ENCODE peak calls at places on chromosome 4, in eight cellular contexts. S is HCT116, V is A549, F is K562, T is H1, A is SK-N-SH, K is GM12878, G is IMR-90. Q is an unnamed sample.

GRCh38 chr4:77538574-77539157 is 67.0 kb upstream of the CXCL13 start:
- DNase-seq in G (no peak), K (no peak), A (no peak), F (no peak), S (peak; percentile 27), T (no peak), V (peak; percentile 4), Q (peak; percentile 12)

GRCh38 chr4:70183168-70183939 is 12.2 kb upstream of the ODAM start:
- DNase-seq in F (peak; percentile 8), S (peak; percentile 65), A (peak; percentile 3), G (peak; percentile 48), K (no peak), T (peak; percentile 9), V (peak; percentile 0), Q (peak; percentile 75)

GRCh38 chr4:143247866-143248265 is 63.1 kb downstream of the USP38 start:
- DNase-seq in G (no peak), S (no peak), V (no peak), K (no peak), T (no peak), F (no peak), A (no peak), Q (no peak)

GRCh38 chr4:39706334-39706733 is 8.4 kb downstream of the UBE2K start:
- DNase-seq in T (no peak), G (peak; percentile 89), A (no peak), F (no peak), S (peak; percentile 51), V (no peak), K (no peak), Q (peak; percentile 58)

GRCh38 chr4:54439831-54440243 is 210.7 kb downstream of the PDGFRA start:
- DNase-seq in T (no peak), F (peak; percentile 41), G (peak; percentile 41), V (no peak), K (no peak), S (no peak), A (peak; percentile 65), Q (no peak)

GRCh38 chr4:2843909-2844584 is 403 bp downstream of the ADD1 start:
- DNase-seq in V (no peak), K (no peak), S (no peak), T (no peak), A (peak; percentile 79), F (peak; percentile 39), G (peak; percentile 24), Q (no peak)

GRCh38 chr4:60562353-60562752 is 637.8 kb upstream of the ADGRL3 start:
- DNase-seq in A (no peak), F (no peak), K (no peak), G (no peak), S (no peak), T (no peak), V (no peak), Q (no peak)

GRCh38 chr4:6226506-6226905 is 26.2 kb upstream of the JAKMIP1 start:
- DNase-seq in T (no peak), K (no peak), F (no peak), G (no peak), S (no peak), A (no peak), V (no peak), Q (no peak)

GRCh38 chr4:2036866-2037265 is 22.3 kb upstream of the NAT8L start:
- DNase-seq in S (no peak), V (no peak), F (peak; percentile 41), K (no peak), T (no peak), A (no peak), G (no peak), Q (no peak)

GRCh38 chr4:128565565-128566186 is 243.8 kb upstream of the JADE1 start:
- DNase-seq in G (no peak), V (no peak), S (peak; percentile 46), T (peak; percentile 53), K (no peak), A (peak; percentile 42), F (peak; percentile 39), Q (peak; percentile 51)

GRCh38 chr4:176340871-176341685 is 21.3 kb downstream of the SPCS3 start:
- DNase-seq in V (no peak), F (peak; percentile 40), G (peak; percentile 66), K (no peak), T (no peak), A (peak; percentile 46), S (no peak), Q (peak; percentile 24)

GRCh38 chr4:146255874-146256273 is 41.5 kb downstream of the REELD1 start:
- DNase-seq in G (peak; percentile 83), K (no peak), S (no peak), A (no peak), F (no peak), V (no peak), T (no peak), Q (peak; percentile 3)

GRCh38 chr4:14125375-14126129 is 498.0 kb upstream of the BOD1L1 start:
- DNase-seq in V (no peak), F (no peak), S (no peak), T (no peak), G (no peak), A (no peak), K (peak; percentile 49), Q (no peak)

GRCh38 chr4:147546341-147546740 is 65.4 kb downstream of the EDNRA start:
- DNase-seq in A (no peak), S (no peak), T (no peak), V (peak; percentile 14), G (peak; percentile 99), K (no peak), F (no peak), Q (no peak)

GRCh38 chr4:43339435-43339834 is 446.9 kb downstream of the GRXCR1 start:
- DNase-seq in A (no peak), G (peak; percentile 83), S (no peak), V (no peak), K (no peak), F (no peak), T (no peak), Q (no peak)

GRCh38 chr4:178196751-178197150 is 754.5 kb upstream of the AGA start:
- DNase-seq in F (no peak), K (no peak), A (no peak), G (no peak), S (no peak), T (no peak), V (no peak), Q (no peak)

GRCh38 chr4:38179690-38180299 is 219.6 kb downstream of the PTTG2 start:
- DNase-seq in T (peak; percentile 41), K (peak; percentile 56), S (no peak), F (peak; percentile 60), G (peak; percentile 77), A (peak; percentile 76), V (no peak), Q (peak; percentile 65)

GRCh38 chr4:37762294-37763163 is 64.0 kb upstream of the PGM2 start:
- DNase-seq in A (no peak), T (no peak), K (no peak), F (no peak), V (no peak), S (peak; percentile 6), G (peak; percentile 36), Q (peak; percentile 9)

DNA sequence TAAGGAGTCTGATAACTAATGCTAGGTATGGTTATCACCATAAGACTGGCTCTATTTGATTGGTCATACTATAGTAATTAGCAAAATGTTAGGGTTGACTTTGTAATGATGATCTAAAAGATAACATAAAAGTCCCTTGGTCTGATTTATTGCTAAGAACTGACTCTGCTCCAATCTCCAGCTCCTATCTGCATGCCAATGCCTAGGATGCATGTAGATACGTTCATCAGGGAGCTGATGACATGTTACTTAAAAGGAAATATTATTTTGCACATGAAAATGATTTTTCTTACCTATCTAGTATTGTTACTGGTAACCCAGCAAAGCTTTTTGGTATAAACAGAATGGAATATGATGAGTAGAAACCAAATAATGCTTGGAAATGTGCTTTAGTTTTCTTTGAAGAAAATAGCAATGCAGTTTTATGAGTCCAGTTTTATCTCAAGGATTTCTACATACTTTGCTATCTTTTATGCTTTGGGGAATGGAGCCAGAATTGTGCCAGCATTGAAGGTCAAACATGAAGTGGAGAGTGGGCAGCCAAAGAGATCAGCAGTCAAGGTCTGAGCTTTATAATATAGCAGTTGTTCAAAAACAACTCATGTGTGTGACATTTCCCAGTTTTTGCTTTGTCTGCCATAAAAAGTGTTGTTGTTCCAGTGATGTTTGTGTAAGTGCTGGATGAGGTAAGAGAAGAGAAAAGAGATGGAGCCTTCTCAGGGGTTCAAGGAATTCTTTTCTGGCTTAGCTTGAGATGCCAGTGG is 121.0 kb downstream of the ARHGAP24 start:
- DNase-seq in S (no peak), G (no peak), T (no peak), K (no peak), V (no peak), F (no peak), A (no peak), Q (no peak)
- TF ChIP-seq RAD21 in S (no peak), G (no peak), T (no peak), K (no peak), V (no peak), F (no peak), A (no peak), Q (no peak)

GRCh38 chr4:17854076-17854475 is 43.3 kb downstream of the NCAPG start:
- DNase-seq in S (no peak), T (no peak), K (no peak), V (no peak), A (no peak), F (no peak), G (no peak), Q (no peak)

GRCh38 chr4:17859793-17860406 is 49.1 kb downstream of the NCAPG start:
- DNase-seq in S (no peak), V (no peak), T (no peak), G (no peak), A (no peak), K (no peak), F (no peak), Q (peak; percentile 41)
- TF ChIP-seq RAD21 in S (no peak), V (no peak), T (no peak), G (no peak), A (no peak), K (no peak), F (no peak), Q (no peak)

GRCh38 chr4:61614256-61614655 is 414.1 kb downstream of the ADGRL3 start:
- DNase-seq in G (peak; percentile 22), S (no peak), T (no peak), K (no peak), V (no peak), A (no peak), F (no peak), Q (no peak)
- TF ChIP-seq RAD21 in G (no peak), S (no peak), T (no peak), K (no peak), V (no peak), A (no peak), F (no peak), Q (no peak)

GRCh38 chr4:153038493-153039311 is 102.6 kb downstream of the FHDC1 start:
- DNase-seq in K (no peak), F (no peak), S (no peak), A (no peak), T (no peak), V (no peak), G (no peak), Q (peak; percentile 87)

GRCh38 chr4:153042757-153043156 is 106.6 kb downstream of the FHDC1 start:
- DNase-seq in A (no peak), S (no peak), F (no peak), K (no peak), T (no peak), V (no peak), G (no peak), Q (no peak)

GRCh38 chr4:153040677-153041076 is 104.6 kb downstream of the FHDC1 start:
- DNase-seq in S (no peak), A (no peak), T (no peak), V (no peak), G (no peak), K (no peak), F (no peak), Q (no peak)

GRCh38 chr4:153036931-153037330 is 100.8 kb downstream of the FHDC1 start:
- DNase-seq in F (no peak), V (no peak), G (no peak), A (no peak), T (no peak), K (no peak), S (no peak), Q (no peak)

GRCh38 chr4:153039542-153040185 is 103.5 kb downstream of the FHDC1 start:
- DNase-seq in T (no peak), V (no peak), G (no peak), K (no peak), A (no peak), F (no peak), S (no peak), Q (peak; percentile 32)
- TF ChIP-seq RAD21 in T (no peak), V (no peak), G (no peak), K (no peak), A (no peak), F (no peak), S (no peak), Q (no peak)

Q was measured in HepG2.